ENCODE peak calls at places on chromosomes 6 and 20, in nine cellular contexts. Q is NCI-H1436 treated with DMSO at 0.1 percent for 48 hours, N is HCEC 1CT, U is NCI-H2029, S is GM13977, C is lung, Z is iris pigment epithelial cell, L is pons, I is psoas muscle. E is an unnamed sample.

GRCh38 chr6:63804381-63804956 is 168.9 kb downstream of the PHF3 start:
- DNase-seq in I (no peak), C (no peak), S (no peak), L (no peak), N (peak), Z (peak), U (no peak), Q (no peak), E (no peak)

GRCh38 chr6:135851442-135852271 is at the start of gene PDE7B:
- DNase-seq in C (peak), Z (peak), U (peak), N (peak), S (peak), L (peak), Q (no peak), I (peak), E (peak)

GRCh38 chr20:59802471-59803221 is 130.8 kb downstream of the SYCP2 start:
- DNase-seq in N (no peak), I (no peak), C (peak), S (no peak), U (no peak), Z (no peak), Q (no peak), L (peak), E (peak)

GRCh38 chr6:2854394-2854982 is 12.8 kb upstream of the SERPINB1 start:
- DNase-seq in C (no peak), Z (peak), N (no peak), L (peak), Q (no peak), S (no peak), U (no peak), I (no peak), E (no peak)

GRCh38 chr20:43534016-43534415 is 24.8 kb upstream of the SGK2 start:
- DNase-seq in U (no peak), Q (no peak), S (no peak), C (no peak), N (no peak), Z (no peak), I (no peak), L (no peak), E (no peak)

GRCh38 chr6:39997101-39997635 is 62.9 kb upstream of the MOCS1 start:
- DNase-seq in L (no peak), C (no peak), S (no peak), U (peak), Z (no peak), N (no peak), I (no peak), Q (no peak), E (no peak)

GRCh38 chr6:130426078-130426726 is 60.4 kb downstream of the TMEM200A start:
- DNase-seq in Q (no peak), I (no peak), C (no peak), N (no peak), Z (peak), S (no peak), L (no peak), U (no peak), E (no peak)

GRCh38 chr6:136728976-136729515 is 63.2 kb downstream of the MAP3K5 start:
- DNase-seq in S (no peak), C (no peak), I (no peak), L (no peak), N (no peak), Q (no peak), U (peak), Z (no peak), E (no peak)

GRCh38 chr6:49951926-49952325 is 12.0 kb downstream of the DEFB114 start:
- DNase-seq in Z (no peak), N (no peak), I (no peak), U (no peak), Q (no peak), L (no peak), S (no peak), C (no peak), E (no peak)

GRCh38 chr6:167574431-167575097 is 249.7 kb downstream of the TTLL2 start:
- DNase-seq in I (peak), U (no peak), N (no peak), C (peak), Z (no peak), L (no peak), S (no peak), Q (no peak), E (peak)

GRCh38 chr6:161626132-161626676 is 352.3 kb upstream of the AGPAT4 start:
- DNase-seq in I (no peak), N (no peak), Q (no peak), S (no peak), U (no peak), C (no peak), L (no peak), Z (no peak), E (no peak)

GRCh38 chr6:43493833-43494232 is 16.3 kb downstream of the LRRC73 start:
- DNase-seq in Q (no peak), Z (no peak), N (no peak), S (no peak), U (no peak), C (no peak), I (no peak), L (peak), E (no peak)

GRCh38 chr6:151109361-151109760 is 130.4 kb upstream of the AKAP12 start:
- DNase-seq in I (no peak), Z (peak), L (no peak), C (no peak), U (no peak), Q (no peak), S (no peak), N (peak), E (no peak)

GRCh38 chr6:43037706-43038105 is 15.9 kb downstream of the CUL7 start:
- DNase-seq in Q (no peak), N (no peak), I (no peak), L (no peak), Z (no peak), U (no peak), S (no peak), C (no peak), E (no peak)

GRCh38 chr6:150072201-150072600 is 3.3 kb upstream of the ULBP3 start:
- DNase-seq in L (no peak), S (no peak), U (peak), N (no peak), Q (no peak), C (peak), I (peak), Z (peak), E (no peak)

GRCh38 chr6:139030539-139030938 is 2.0 kb downstream of the ABRACL start:
- DNase-seq in I (no peak), C (no peak), U (no peak), L (no peak), N (no peak), Z (no peak), Q (no peak), S (peak), E (no peak)

GRCh38 chr6:44739163-44739562 is 351.7 kb downstream of the CDC5L start:
- DNase-seq in U (no peak), Q (no peak), C (no peak), L (no peak), S (no peak), I (no peak), N (no peak), Z (no peak), E (no peak)

GRCh38 chr6:80333342-80333741 is 226.9 kb downstream of the BCKDHB start:
- DNase-seq in I (no peak), L (no peak), Q (no peak), Z (no peak), C (no peak), S (no peak), N (no peak), U (no peak), E (no peak)

GRCh38 chr20:4776079-4776630 is 54.4 kb downstream of the PRND start:
- DNase-seq in S (no peak), Z (no peak), C (no peak), U (no peak), L (no peak), I (no peak), Q (no peak), N (no peak), E (no peak)

GRCh38 chr20:54473340-54473739 is 2.1 kb upstream of the DOK5 start:
- DNase-seq in I (no peak), S (no peak), Q (no peak), Z (no peak), L (no peak), U (no peak), C (no peak), N (no peak), E (no peak)

GRCh38 chr6:53984581-53984980 is 126.7 kb upstream of the MLIP start:
- DNase-seq in U (no peak), Z (no peak), S (no peak), I (no peak), C (no peak), L (no peak), Q (no peak), N (no peak), E (no peak)

GRCh38 chr6:110542311-110543024 is 66.1 kb upstream of the SLC22A16 start:
- DNase-seq in Q (no peak), L (peak), S (no peak), Z (no peak), C (no peak), I (no peak), U (no peak), N (no peak), E (no peak)

GRCh38 chr20:36279362-36279761 is 26.8 kb upstream of the DLGAP4 start:
- DNase-seq in I (peak), S (no peak), U (no peak), Q (no peak), L (no peak), C (no peak), N (no peak), Z (no peak), E (no peak)

GRCh38 chr20:50439539-50440453 is 70.4 kb upstream of the PTPN1 start:
- DNase-seq in Z (no peak), N (peak), U (no peak), Q (no peak), C (no peak), I (peak), L (no peak), S (no peak), E (no peak)

GRCh38 chr6:137926985-137927384 is 59.9 kb downstream of the TNFAIP3 start:
- DNase-seq in Q (no peak), N (no peak), S (no peak), C (no peak), I (no peak), U (no peak), Z (no peak), L (no peak), E (no peak)

GRCh38 chr20:23049201-23049932 is at the start of gene THBD:
- DNase-seq in Q (no peak), N (peak), Z (peak), U (no peak), C (peak), L (no peak), I (peak), S (no peak), E (peak)

GRCh38 chr6:85136310-85136709 is 313.6 kb upstream of the NT5E start:
- DNase-seq in I (no peak), Z (no peak), N (no peak), C (no peak), Q (no peak), S (no peak), L (no peak), U (no peak), E (no peak)